ENCODE peak calls at places on chromosomes 4 and X, in six cellular contexts. H, O, W, B, Y and V are unnamed samples.
A peak's percentile ranks its signal among the peaks of the same experiment; 100 is the strongest.

GRCh38 chr4:19659131-19659530 is 592.6 kb upstream of the SLIT2 start:
- DNase-seq in H (no peak), O (no peak), B (no peak), Y (no peak), W (no peak), V (no peak)

GRCh38 chr4:143085224-143085623 is 99.5 kb upstream of the USP38 start:
- DNase-seq in O (no peak), W (no peak), Y (no peak), H (no peak), B (no peak), V (no peak)

GRCh38 chr4:18110099-18110498 is 88.5 kb upstream of the LCORL start:
- DNase-seq in B (no peak), H (no peak), W (no peak), Y (no peak), O (peak; percentile 2), V (no peak)

GRCh38 chrX:9739130-9739529 is 26.5 kb downstream of the GPR143 start:
- DNase-seq in Y (no peak), H (no peak), W (no peak), B (no peak), O (no peak), V (no peak)

GRCh38 chr4:100778431-100778830 is 260.6 kb upstream of the EMCN start:
- DNase-seq in B (no peak), O (no peak), H (no peak), Y (no peak), W (no peak), V (no peak)

GRCh38 chrX:118523920-118524319 is 28.3 kb downstream of the DOCK11 start:
- DNase-seq in O (no peak), Y (no peak), W (no peak), B (no peak), H (no peak), V (no peak)

GRCh38 chr4:1675802-1676137 is 8.3 kb downstream of the FAM53A start:
- DNase-seq in H (no peak), O (no peak), Y (no peak), B (no peak), W (no peak), V (no peak)

GRCh38 chrX:70720721-70721120 is 187.8 kb downstream of the TEX11 start:
- DNase-seq in O (no peak), H (no peak), W (no peak), Y (no peak), B (no peak), V (no peak)

GRCh38 chr4:76147454-76148141 is 599 bp downstream of the NUP54 start:
- DNase-seq in B (peak; percentile 96), O (peak; percentile 66), W (peak; percentile 15), H (peak; percentile 75), Y (peak; percentile 84), V (peak; percentile 47)

GRCh38 chr4:5517372-5517771 is 191.0 kb downstream of the EVC2 start:
- DNase-seq in H (no peak), O (no peak), W (no peak), B (no peak), Y (no peak), V (no peak)

GRCh38 chrX:143058096-143058495 is 32.4 kb downstream of the SPANXN4 start:
- DNase-seq in W (no peak), H (no peak), Y (no peak), O (no peak), B (no peak), V (no peak)

GRCh38 chrX:54494970-54495813 is 842 bp downstream of the FGD1 start:
- DNase-seq in H (no peak), W (no peak), B (peak; percentile 47), O (no peak), Y (peak; percentile 73), V (peak; percentile 39)

GRCh38 chrX:11446331-11446730 is 153.1 kb downstream of the AMELX start:
- DNase-seq in H (no peak), B (no peak), O (no peak), W (no peak), Y (no peak), V (no peak)

GRCh38 chr4:111113591-111113990 is 490.7 kb upstream of the PITX2 start:
- DNase-seq in B (no peak), W (no peak), Y (no peak), H (no peak), O (no peak), V (no peak)

GRCh38 chr4:139454111-139454600 is at the start of gene RAB33B:
- DNase-seq in W (no peak), Y (no peak), H (no peak), O (no peak), B (no peak), V (no peak)

GRCh38 chrX:81120936-81121351 is 80.8 kb downstream of the HMGN5 start:
- DNase-seq in B (peak; percentile 44), O (peak; percentile 18), W (peak; percentile 30), Y (peak; percentile 8), H (no peak), V (peak; percentile 58)

GRCh38 chrX:20965270-20966044 is 408.8 kb upstream of the CNKSR2 start:
- DNase-seq in H (no peak), O (no peak), B (no peak), Y (no peak), W (no peak), V (no peak)

GRCh38 chrX:96906741-96907140 is 23.0 kb downstream of the RPA4 start:
- DNase-seq in H (no peak), W (no peak), Y (no peak), B (no peak), O (no peak), V (no peak)

DNA sequence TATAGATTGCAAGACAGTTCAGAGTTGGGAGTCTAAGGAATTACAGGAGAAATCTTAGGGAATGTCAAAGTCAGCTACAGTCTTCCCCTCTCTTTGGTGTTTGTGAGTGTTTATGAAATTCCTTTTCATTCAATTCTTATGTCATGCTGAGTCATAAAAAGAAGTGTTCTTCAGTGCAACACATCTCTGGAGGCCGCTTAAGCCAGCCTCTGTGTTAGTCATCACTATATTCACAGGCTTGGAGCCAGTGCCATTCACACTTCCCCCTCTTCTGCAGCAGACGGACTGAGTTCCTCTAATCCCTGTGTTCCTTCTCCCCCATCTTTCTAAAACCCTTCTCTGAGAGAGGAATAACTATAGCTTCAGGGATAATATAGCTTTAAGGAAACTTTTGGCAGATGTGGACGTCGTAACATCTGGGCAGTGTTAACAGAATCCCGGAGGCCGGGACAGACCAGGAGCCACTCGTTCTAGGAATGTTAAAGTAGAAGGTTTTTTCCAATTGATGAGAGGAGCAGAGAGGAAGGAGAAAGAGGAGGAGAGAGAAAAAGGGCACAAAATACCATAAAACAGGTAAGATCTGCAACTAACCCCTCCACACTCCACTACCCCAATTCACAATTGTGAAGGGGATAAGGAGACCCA is at the start of gene SRPX2:
- DNase-seq in H (peak; percentile 63), O (no peak), W (no peak), Y (no peak), B (no peak), V (no peak)
- TF ChIP-seq JUND in H (peak; percentile 87), O (no peak), W (no peak), Y (peak; percentile 70), B (no peak), V (no peak)

GRCh38 chr4:56342746-56343145 is 44.5 kb downstream of the AASDH start:
- DNase-seq in W (no peak), Y (no peak), O (no peak), H (no peak), B (no peak), V (no peak)

GRCh38 chr4:56348582-56348981 is 38.7 kb downstream of the AASDH start:
- DNase-seq in W (no peak), B (no peak), Y (no peak), O (no peak), H (no peak), V (no peak)

DNA sequence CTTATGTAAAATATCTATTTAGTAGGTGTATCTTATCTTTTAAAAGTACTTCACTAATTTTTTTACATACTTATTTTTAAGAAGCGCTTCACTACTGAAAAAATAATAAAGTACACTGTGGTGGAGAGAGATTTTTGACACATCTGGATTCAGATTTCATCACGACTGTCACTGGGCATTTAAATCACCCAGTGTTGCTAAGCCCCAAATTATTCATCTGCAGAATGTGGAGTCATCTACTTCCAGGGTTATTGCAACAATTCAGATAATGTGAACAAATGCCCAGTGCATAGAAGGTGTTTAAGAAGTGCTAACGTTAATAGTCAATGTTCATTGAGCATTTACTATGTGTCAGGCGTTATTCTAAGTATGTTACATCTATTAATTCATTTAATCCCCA is 41.8 kb downstream of the AASDH start:
- DNase-seq in W (no peak), H (no peak), B (no peak), O (no peak), Y (no peak), V (no peak)
- TF ChIP-seq JUND in W (no peak), H (no peak), B (no peak), O (no peak), Y (no peak), V (no peak)

DNA sequence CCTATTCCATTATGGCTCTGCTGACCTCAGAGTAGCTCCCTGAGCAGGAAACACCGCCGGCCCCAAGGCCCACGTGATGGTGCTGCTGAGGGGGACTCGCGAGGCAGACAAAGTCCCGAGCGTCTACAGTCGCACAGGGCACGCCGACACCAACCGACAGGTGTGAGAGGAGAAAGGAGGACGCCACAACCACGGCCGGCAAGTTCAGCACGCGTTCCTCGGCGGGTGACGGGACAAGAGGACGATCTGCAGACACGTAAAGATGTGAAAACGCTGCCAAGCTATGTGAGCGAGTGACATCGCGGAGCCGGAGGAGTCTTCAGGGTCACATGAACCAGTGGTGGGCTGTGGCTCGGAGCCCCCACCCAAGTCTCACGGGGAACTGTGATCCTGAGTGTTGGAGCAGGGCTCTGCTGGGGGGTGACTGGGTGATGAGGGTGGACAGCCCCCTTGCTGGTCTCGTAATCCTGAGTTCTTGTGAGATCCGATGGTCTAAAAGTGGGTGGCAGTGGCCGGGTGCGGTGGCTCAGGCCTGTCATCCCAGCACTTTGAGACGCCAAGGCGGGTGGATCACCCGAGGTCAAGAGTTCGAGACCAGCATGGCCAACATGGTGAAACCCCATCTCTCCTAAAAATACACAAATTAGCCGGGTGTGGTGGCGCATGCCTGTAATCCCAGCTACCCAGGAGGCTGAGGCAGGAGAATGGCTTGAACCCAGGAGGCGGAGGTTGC is 34.0 kb downstream of the PPP2R3B start:
- DNase-seq in W (no peak), B (peak; percentile 41), H (no peak), Y (no peak), O (no peak), V (no peak)
- TF ChIP-seq JUND in W (no peak), B (no peak), H (no peak), Y (no peak), O (no peak), V (no peak)

GRCh38 chrX:127112726-127113125 is 293.2 kb downstream of the PRR32 start:
- DNase-seq in Y (no peak), H (no peak), O (no peak), B (no peak), W (no peak), V (no peak)
- TF ChIP-seq JUND in Y (no peak), H (no peak), O (no peak), B (no peak), W (no peak), V (no peak)

GRCh38 chrX:121496966-121497365 is 449.6 kb downstream of the GLUD2 start:
- DNase-seq in W (no peak), H (no peak), B (no peak), O (no peak), Y (no peak), V (no peak)
- TF ChIP-seq JUND in W (no peak), H (no peak), B (no peak), O (no peak), Y (no peak), V (no peak)

DNA sequence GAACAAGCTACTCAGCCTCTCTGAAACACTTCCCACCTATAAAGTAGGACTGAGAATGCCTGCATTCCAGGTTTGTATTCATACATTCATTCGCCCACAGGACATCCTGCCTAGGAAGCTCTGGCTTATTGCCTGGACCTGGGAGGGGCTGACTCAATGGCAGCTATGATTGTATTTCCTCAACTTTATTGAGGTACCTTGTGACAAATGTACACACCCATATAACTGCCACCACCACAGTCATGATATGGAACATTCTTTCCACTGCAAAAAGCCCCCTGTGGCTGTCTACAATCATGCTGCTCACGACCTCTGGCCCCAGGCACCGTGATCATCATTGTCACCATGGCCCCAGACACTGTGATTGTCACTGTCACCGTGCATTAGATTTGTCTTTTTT is 68.3 kb downstream of the ABLIM2 start:
- DNase-seq in H (no peak), W (no peak), Y (no peak), O (no peak), B (no peak), V (no peak)
- TF ChIP-seq JUND in H (no peak), W (no peak), Y (no peak), O (no peak), B (no peak), V (no peak)